ENCODE peak calls at places on chromosomes 12 and 14, in four cellular contexts. N is A549, K is endothelial cell of umbilical vein, V is testis. U is an unnamed sample. For H3K4me1, the result is how much of the 10 kb centered on the place peaks cover.

GRCh38 chr12:122423258-122424165 is 1.0 kb upstream of the CLIP1 start:
- DNase-seq in N (no peak), K (peak), V (peak), U (no peak)

GRCh38 chr14:43418314-43418713 is 1088.8 kb downstream of the FSCB start:
- DNase-seq in N (no peak), K (no peak), V (no peak), U (no peak)

GRCh38 chr12:122825773-122826724 is 9.2 kb upstream of the HIP1R start:
- DNase-seq in N (peak), K (peak), V (no peak), U (peak)

GRCh38 chr14:102235275-102235897 is 69.6 kb downstream of the MOK start:
- DNase-seq in N (peak), K (peak), V (peak), U (peak)

GRCh38 chr14:95452176-95452889 is 64.1 kb downstream of the SYNE3 start:
- DNase-seq in N (peak), K (peak), V (no peak), U (no peak)

GRCh38 chr12:92408072-92408900 is 262.6 kb upstream of the BTG1 start:
- DNase-seq in N (peak), K (peak), V (peak), U (no peak)

GRCh38 chr12:24839268-24839791 is 109.6 kb downstream of the BCAT1 start:
- DNase-seq in N (no peak), K (no peak), V (no peak), U (no peak)

GRCh38 chr12:114823701-114824100 is 139.7 kb upstream of the TBX3 start:
- DNase-seq in N (no peak), K (no peak), V (no peak), U (no peak)

DNA sequence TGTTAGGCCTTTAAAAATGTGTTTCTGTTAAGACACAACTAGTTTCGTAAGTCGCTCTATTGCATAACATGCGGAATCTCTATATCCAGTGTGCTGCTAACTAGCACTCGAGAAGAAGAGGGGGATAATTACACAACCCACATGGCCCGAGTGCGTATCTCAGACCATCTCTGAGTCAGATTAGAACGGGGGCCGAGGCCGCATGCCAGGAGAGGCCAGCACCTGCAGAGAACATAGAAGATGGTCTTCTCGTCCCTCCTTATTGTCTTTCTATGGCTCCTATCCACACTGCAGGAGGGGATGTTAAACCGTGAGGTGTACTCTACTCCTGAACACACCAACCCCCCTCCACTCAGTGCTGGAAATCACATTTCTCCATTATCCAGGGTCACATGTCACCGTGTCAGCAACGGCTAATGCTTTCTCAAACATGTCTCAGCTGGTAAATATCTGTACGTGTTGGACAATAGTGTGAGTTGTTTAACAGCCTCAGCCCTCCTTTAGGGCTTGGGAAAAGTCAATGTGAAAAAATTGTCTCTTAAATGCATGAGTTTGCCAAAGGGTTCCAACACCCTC is 56.3 kb downstream of the CCDC88C start:
- DNase-seq in N (no peak), K (no peak), V (no peak), U (no peak)
- H3K4me1 ChIP-seq in N (under half), K (under half), V (under half), U (under half)

DNA sequence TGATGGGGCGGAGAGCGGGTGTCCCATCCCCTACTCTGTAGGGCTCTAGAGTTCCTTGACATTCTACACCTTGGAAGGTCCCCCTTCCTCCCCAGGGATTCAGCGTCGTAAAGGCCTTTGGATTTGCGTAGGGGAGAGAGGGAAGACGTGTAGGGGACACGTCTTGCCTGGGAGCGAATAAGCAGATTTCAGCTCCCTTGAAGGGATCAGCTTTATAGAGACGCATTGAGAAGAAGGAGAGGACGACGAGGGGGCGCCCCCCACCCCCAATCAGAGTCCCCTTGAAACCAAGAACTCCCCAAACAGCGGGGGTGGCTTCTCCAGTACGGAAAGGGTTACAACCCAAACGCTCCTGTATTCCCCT is 324 bp downstream of the CALCOCO1 start:
- DNase-seq in N (peak), K (no peak), V (no peak), U (no peak)
- TF ChIP-seq POLR2A in N (no peak), K (peak), V (no peak), U (no peak)

GRCh38 chr12:1974812-1975211 is 29.4 kb downstream of the DCP1B start:
- DNase-seq in N (no peak), K (no peak), V (no peak), U (no peak)
- H3K4me1 ChIP-seq in N (under half), K (under half), V (under half), U (under half)

DNA sequence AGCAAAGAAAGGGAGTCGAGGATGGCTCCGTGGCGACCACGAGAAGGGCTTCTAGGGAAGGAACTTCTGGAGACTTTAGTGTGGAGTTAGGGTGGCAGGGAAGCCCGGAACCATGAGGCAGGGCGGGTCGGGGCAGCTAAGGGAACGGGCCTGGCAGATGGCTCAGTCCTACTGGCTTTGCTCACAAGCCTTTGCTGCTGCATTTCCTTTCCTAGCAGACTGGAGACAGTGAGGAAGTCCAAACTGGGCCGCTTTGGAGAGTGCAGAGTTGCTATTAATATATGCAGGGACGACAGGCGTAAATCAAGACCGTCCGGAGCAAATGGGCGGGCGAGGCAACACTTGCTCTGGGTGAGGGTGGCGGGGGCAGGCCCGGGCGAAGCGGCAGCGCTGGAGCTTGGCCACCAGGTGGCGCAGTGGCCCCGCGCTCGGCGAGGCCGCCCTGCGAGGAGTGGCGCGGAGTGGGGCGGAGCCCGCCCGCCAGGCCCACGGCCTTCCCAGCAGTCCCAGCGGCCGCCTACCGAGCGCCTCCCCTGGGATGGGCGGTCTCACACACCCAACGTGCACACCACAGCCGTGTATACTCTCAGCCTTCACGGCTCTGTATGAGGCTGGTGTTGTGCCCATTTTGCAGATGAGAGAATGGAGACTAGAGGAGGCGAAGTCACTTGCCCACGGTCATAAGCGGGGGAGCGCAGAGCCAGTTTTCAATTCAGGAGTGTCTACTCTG is 24.4 kb upstream of the LRTM2 start:
- DNase-seq in N (peak), K (peak), V (peak), U (peak)
- TF ChIP-seq POLR2A in N (peak), K (peak), V (no peak), U (peak)